ENCODE peak calls at places on chromosomes 7 and 10, in six cellular contexts. Z, B, P, V, A and M are unnamed samples.

GRCh38 chr7:113094517-113095249 is 8.1 kb upstream of the GPR85 start:
- DNase-seq in Z (no peak), B (no peak), P (no peak), V (no peak), A (no peak), M (no peak)

GRCh38 chr10:35517431-35518181 is 87.5 kb upstream of the GJD4 start:
- DNase-seq in Z (no peak), B (no peak), P (no peak), V (no peak), A (peak), M (no peak)

GRCh38 chr7:91264083-91264923 is at the start of gene FZD1:
- DNase-seq in Z (peak), B (peak), P (peak), V (peak), A (peak), M (peak)

GRCh38 chr10:49837685-49838084 is 75.6 kb upstream of the OGDHL start:
- DNase-seq in Z (no peak), B (no peak), P (no peak), V (no peak), A (no peak), M (no peak)

GRCh38 chr7:137454169-137455166 is 110.9 kb upstream of the PTN start:
- DNase-seq in Z (no peak), B (peak), P (no peak), V (no peak), A (peak), M (peak)

GRCh38 chr7:27134392-27134791 is 3.8 kb upstream of the HOXA4 start:
- DNase-seq in Z (no peak), B (no peak), P (no peak), V (no peak), A (peak), M (no peak)

GRCh38 chr7:86904949-86905834 is 154.3 kb downstream of the ELAPOR2 start:
- DNase-seq in Z (no peak), B (peak), P (no peak), V (no peak), A (peak), M (no peak)

GRCh38 chr7:17274551-17275245 is 23.8 kb upstream of the AHR start:
- DNase-seq in Z (no peak), B (no peak), P (no peak), V (no peak), A (peak), M (no peak)

GRCh38 chr10:70034252-70034651 is 18.4 kb upstream of the MACROH2A2 start:
- DNase-seq in Z (no peak), B (no peak), P (no peak), V (no peak), A (no peak), M (no peak)

GRCh38 chr7:42144253-42145002 is 92.6 kb downstream of the GLI3 start:
- DNase-seq in Z (no peak), B (no peak), P (no peak), V (no peak), A (no peak), M (no peak)

GRCh38 chr10:43843331-43844101 is 194.8 kb upstream of the ZNF32 start:
- DNase-seq in Z (no peak), B (no peak), P (no peak), V (no peak), A (no peak), M (peak)

GRCh38 chr10:87694011-87694794 is 34.5 kb downstream of the PAPSS2 start:
- DNase-seq in Z (no peak), B (no peak), P (no peak), V (no peak), A (no peak), M (no peak)

GRCh38 chr10:128047337-128047736 is 78.9 kb downstream of the MKI67 start:
- DNase-seq in Z (no peak), B (peak), P (peak), V (peak), A (peak), M (peak)

GRCh38 chr10:86349474-86349873 is 17.1 kb downstream of the GRID1 start:
- DNase-seq in Z (no peak), B (peak), P (peak), V (no peak), A (no peak), M (no peak)

GRCh38 chr7:138875794-138876193 is 77.8 kb upstream of the ATP6V0A4 start:
- DNase-seq in Z (no peak), B (no peak), P (no peak), V (no peak), A (peak), M (no peak)

GRCh38 chr10:61063911-61064310 is 119.9 kb upstream of the RHOBTB1 start:
- DNase-seq in Z (no peak), B (no peak), P (no peak), V (no peak), A (no peak), M (no peak)

GRCh38 chr10:84829121-84829520 is 500.7 kb downstream of the CCSER2 start:
- DNase-seq in Z (no peak), B (no peak), P (no peak), V (no peak), A (no peak), M (no peak)

GRCh38 chr10:72058989-72059842 is 29.1 kb downstream of the SPOCK2 start:
- DNase-seq in Z (no peak), B (no peak), P (no peak), V (no peak), A (no peak), M (no peak)

GRCh38 chr7:111509298-111509697 is 53.0 kb downstream of the IMMP2L start:
- DNase-seq in Z (no peak), B (no peak), P (no peak), V (no peak), A (no peak), M (no peak)

GRCh38 chr10:86958831-86959736 is 685 bp downstream of the SNCG start:
- DNase-seq in Z (no peak), B (peak), P (no peak), V (no peak), A (peak), M (peak)

GRCh38 chr10:84715911-84716310 is 387.5 kb downstream of the CCSER2 start:
- DNase-seq in Z (no peak), B (peak), P (no peak), V (no peak), A (peak), M (no peak)

GRCh38 chr10:7410306-7410799 is 481 bp downstream of the SFMBT2 start:
- DNase-seq in Z (no peak), B (peak), P (peak), V (peak), A (no peak), M (peak)

DNA sequence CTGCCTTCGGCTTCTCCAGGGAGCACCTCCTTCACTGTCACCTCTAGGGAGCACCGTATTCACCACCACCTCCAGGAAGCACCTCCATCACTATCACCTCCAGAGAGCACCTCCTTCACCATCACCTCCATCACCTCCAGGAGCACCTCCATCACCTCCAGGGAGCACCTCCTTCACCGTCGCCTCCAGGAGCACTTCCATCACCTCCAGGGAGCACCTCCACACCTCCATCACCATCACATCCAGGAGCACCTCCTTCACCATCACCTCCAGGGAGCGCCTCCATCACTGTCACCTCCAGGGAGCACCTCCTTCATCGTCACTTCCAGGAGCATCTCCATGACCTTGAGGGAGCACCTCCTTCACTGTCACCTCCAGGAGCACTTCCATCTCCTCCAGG is 102.3 kb downstream of the DNAJB6 start:
- DNase-seq in Z (no peak), B (no peak), P (peak), V (no peak), A (no peak), M (no peak)
- H3K27ac ChIP-seq in Z (no peak), B (no peak), P (no peak), V (no peak), A (no peak), M (no peak)

GRCh38 chr7:30172451-30172850 is 37.7 kb downstream of the MTURN start:
- DNase-seq in Z (no peak), B (no peak), P (no peak), V (no peak), A (peak), M (no peak)

GRCh38 chr7:30175171-30175570 is 40.4 kb downstream of the MTURN start:
- DNase-seq in Z (no peak), B (no peak), P (no peak), V (no peak), A (no peak), M (no peak)

GRCh38 chr7:30170460-30171197 is 35.8 kb downstream of the MTURN start:
- DNase-seq in Z (no peak), B (no peak), P (no peak), V (no peak), A (peak), M (no peak)

GRCh38 chr7:30171753-30172447 is 37.1 kb downstream of the MTURN start:
- DNase-seq in Z (no peak), B (no peak), P (no peak), V (no peak), A (peak), M (no peak)

DNA sequence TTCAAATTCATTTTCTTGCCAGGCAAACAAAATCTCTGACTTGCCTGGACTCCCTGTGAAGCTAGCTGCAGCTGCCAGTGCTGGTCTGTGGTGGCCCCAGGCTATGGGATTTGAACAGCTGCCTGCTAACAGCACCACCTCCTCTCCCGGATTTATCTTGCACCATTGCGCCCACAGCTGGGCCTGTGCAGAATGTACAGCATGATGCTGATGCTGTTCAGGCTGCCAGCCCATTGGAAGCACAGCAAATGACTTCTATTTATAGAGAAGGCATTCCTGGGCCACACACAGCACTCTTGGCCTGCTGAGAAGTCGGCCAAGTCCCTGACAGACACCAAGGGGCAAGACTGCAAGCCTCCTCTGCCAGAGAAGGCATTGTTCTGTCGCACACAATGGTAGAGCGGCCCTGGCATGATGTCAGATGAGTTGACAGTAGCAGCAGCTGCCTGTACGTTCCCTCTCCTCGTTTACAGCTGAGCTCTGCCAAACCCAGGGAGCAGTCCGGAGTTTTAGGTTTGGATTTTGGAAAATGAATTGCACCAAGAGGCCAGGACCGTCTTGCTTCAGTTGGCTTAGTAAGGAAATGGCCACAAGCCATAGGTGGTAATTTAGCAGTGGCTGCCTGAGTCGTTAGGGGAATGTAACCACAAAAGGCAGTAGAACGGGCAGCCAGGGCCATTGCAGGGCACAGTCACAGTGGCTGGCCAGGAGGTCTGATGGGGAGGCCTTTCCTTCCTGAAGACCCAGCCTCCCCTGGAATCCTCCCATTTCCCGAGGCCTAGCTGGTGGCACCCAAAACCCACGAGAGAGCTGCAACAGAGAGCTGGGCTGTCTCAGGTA is 38.5 kb downstream of the MTURN start:
- DNase-seq in Z (peak), B (peak), P (peak), V (peak), A (peak), M (peak)
- H3K27ac ChIP-seq in Z (peak), B (no peak), P (no peak), V (no peak), A (peak), M (peak)

GRCh38 chr7:116713918-116714317 is 41.9 kb downstream of the MET start:
- DNase-seq in Z (no peak), B (no peak), P (no peak), V (no peak), A (peak), M (no peak)
- H3K27ac ChIP-seq in Z (no peak), B (no peak), P (no peak), V (no peak), A (no peak), M (no peak)

DNA sequence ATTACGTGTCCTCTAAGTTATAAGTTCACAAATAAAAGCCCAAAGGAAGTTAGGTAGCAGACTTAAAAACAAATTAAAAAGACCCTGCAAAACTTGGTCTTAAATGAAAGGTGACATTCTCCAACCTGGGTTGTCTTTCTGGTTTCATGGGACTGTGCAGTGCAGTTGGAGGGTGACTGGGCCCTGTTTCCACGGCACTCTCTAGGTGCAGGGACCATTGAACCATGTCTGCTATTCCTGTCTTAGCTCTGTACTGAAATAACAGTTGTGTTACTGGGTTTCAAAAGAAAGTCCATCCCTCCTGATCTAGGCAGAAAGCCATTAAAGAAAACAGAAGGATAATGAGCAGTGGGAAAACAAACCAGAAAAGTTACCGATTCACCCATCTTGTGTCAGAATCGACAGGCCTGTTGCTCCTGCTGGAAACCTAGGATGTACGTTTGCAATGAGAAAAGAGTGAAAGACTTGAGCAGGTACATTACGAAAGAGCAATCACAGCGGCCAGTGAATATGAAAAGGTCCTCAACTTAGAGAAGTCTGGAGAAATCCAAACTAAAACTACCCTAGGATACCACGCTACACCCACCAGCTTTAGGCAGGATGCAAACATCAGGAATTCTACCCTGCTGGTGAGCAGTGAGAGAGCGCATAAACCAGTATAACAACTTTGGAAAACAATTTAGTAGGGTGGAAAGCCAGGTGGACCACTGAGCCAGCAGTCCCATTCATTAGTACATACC is 24.5 kb downstream of the SPDYE6 start:
- DNase-seq in Z (no peak), B (peak), P (no peak), V (no peak), A (no peak), M (no peak)
- H3K27ac ChIP-seq in Z (no peak), B (no peak), P (no peak), V (no peak), A (no peak), M (no peak)

GRCh38 chr7:5682889-5683670 is 98.4 kb downstream of the RNF216 start:
- DNase-seq in Z (no peak), B (no peak), P (no peak), V (no peak), A (no peak), M (no peak)
- H3K27ac ChIP-seq in Z (no peak), B (no peak), P (no peak), V (no peak), A (no peak), M (no peak)

GRCh38 chr7:13110107-13110506 is 422.7 kb downstream of the ARL4A start:
- DNase-seq in Z (no peak), B (no peak), P (no peak), V (no peak), A (no peak), M (no peak)
- H3K27ac ChIP-seq in Z (no peak), B (no peak), P (no peak), V (no peak), A (no peak), M (no peak)

GRCh38 chr7:73359306-73359705 is 31.3 kb downstream of the FKBP6 start:
- DNase-seq in Z (no peak), B (no peak), P (no peak), V (no peak), A (no peak), M (no peak)
- H3K27ac ChIP-seq in Z (no peak), B (no peak), P (no peak), V (no peak), A (no peak), M (no peak)